ENCODE peak calls at places on chromosomes 6 and 20, in seven cellular contexts. M is astrocyte of the hippocampus, L is fibroblast of pulmonary artery, Y is mucosa of gallbladder, O is IMR-90, X is C1 segment of cervical spinal cord, I is osteoblast. A is an unnamed sample.

GRCh38 chr6:85364354-85364753 is 85.5 kb upstream of the NT5E start:
- DNase-seq in M (no peak), L (peak), Y (no peak), O (peak), X (no peak), I (no peak), A (no peak)

GRCh38 chr6:32665621-32666140 is 776 bp downstream of the HLA-DQB1 start:
- DNase-seq in M (no peak), L (no peak), Y (no peak), O (no peak), X (no peak), I (no peak), A (no peak)

GRCh38 chr6:163652328-163652727 is 237.8 kb downstream of the QKI start:
- DNase-seq in M (no peak), L (no peak), Y (no peak), O (no peak), X (no peak), I (no peak), A (no peak)

GRCh38 chr6:134593887-134594286 is 276.0 kb upstream of the SGK1 start:
- DNase-seq in M (peak), L (no peak), Y (no peak), O (no peak), X (peak), I (no peak), A (no peak)

GRCh38 chr20:44706371-44707258 is 8.6 kb upstream of the CCN5 start:
- DNase-seq in M (peak), L (peak), Y (no peak), O (peak), X (no peak), I (peak), A (no peak)

GRCh38 chr6:152089992-152090391 is 282.5 kb downstream of the ESR1 start:
- DNase-seq in M (peak), L (peak), Y (no peak), O (peak), X (no peak), I (no peak), A (no peak)

GRCh38 chr6:29509711-29510110 is 22.0 kb upstream of the MAS1L start:
- DNase-seq in M (no peak), L (no peak), Y (peak), O (no peak), X (no peak), I (no peak), A (no peak)

GRCh38 chr20:50191065-50191565 is 485 bp downstream of the CEBPB start:
- DNase-seq in M (no peak), L (no peak), Y (peak), O (no peak), X (no peak), I (peak), A (peak)

GRCh38 chr20:41639630-41640029 is 21.5 kb upstream of the CHD6 start:
- DNase-seq in M (no peak), L (peak), Y (no peak), O (no peak), X (no peak), I (no peak), A (no peak)

GRCh38 chr6:128899651-128900050 is 16.7 kb downstream of the LAMA2 start:
- DNase-seq in M (peak), L (peak), Y (no peak), O (peak), X (no peak), I (no peak), A (no peak)

GRCh38 chr6:170129691-170130171 is 161.1 kb downstream of the DLL1 start:
- DNase-seq in M (peak), L (peak), Y (peak), O (no peak), X (no peak), I (peak), A (peak)

GRCh38 chr6:26104457-26105108 is 17.4 kb downstream of the HFE start:
- DNase-seq in M (no peak), L (no peak), Y (peak), O (no peak), X (no peak), I (no peak), A (peak)

A was measured in transverse colon.